ENCODE peak calls at places on chromosome 11, in six cellular contexts. A is IMR-90, F is H9, E is neuronal stem cell, D is H1, X is trophoblast cell. M is an unnamed sample.
A peak's percentile ranks its signal among the peaks of the same experiment; 100 is the strongest.

GRCh38 chr11:128496684-128497056 is 90.7 kb downstream of the ETS1 start:
- DNase-seq in X (no peak), F (no peak), D (no peak), A (no peak), E (no peak), M (no peak)

GRCh38 chr11:11567862-11568650 is 53.7 kb downstream of the GALNT18 start:
- DNase-seq in F (no peak), X (no peak), D (no peak), A (peak; percentile 30), E (no peak), M (peak; percentile 15)

GRCh38 chr11:121153472-121153871 is 52.4 kb downstream of the TECTA start:
- DNase-seq in X (no peak), A (no peak), F (no peak), D (no peak), E (no peak), M (no peak)

GRCh38 chr11:113365895-113366294 is 21.7 kb upstream of the ANKK1 start:
- DNase-seq in X (no peak), A (no peak), F (no peak), D (no peak), E (no peak), M (no peak)

GRCh38 chr11:91922846-91923245 is 301.8 kb upstream of the FAT3 start:
- DNase-seq in X (no peak), D (no peak), E (no peak), A (no peak), F (no peak), M (no peak)

GRCh38 chr11:62552465-62552782 is 5.8 kb upstream of the AHNAK start:
- DNase-seq in D (no peak), A (peak; percentile 60), X (no peak), F (no peak), E (no peak), M (peak; percentile 76)

GRCh38 chr11:118434553-118435232 is 1.6 kb upstream of the KMT2A start:
- DNase-seq in F (peak; percentile 74), A (peak; percentile 40), D (no peak), E (peak; percentile 71), X (no peak), M (peak; percentile 70)

GRCh38 chr11:76120513-76121081 is 85.7 kb downstream of the WNT11 start:
- DNase-seq in A (peak; percentile 29), E (peak; percentile 32), D (peak; percentile 15), F (peak; percentile 46), X (no peak), M (peak; percentile 34)

GRCh38 chr11:133029096-133029495 is 503.2 kb downstream of the OPCML start:
- DNase-seq in E (no peak), X (no peak), D (no peak), F (no peak), A (no peak), M (no peak)

GRCh38 chr11:73175551-73176144 is 33.5 kb upstream of the FCHSD2 start:
- DNase-seq in A (no peak), D (no peak), F (no peak), E (no peak), X (no peak), M (no peak)
- H2AFZ ChIP-seq in A (peak overlapping the region; percentile 16), D (no peak overlapping the region), F (no peak overlapping the region), E (peak overlapping the region; percentile 22), X (no peak overlapping the region), M (no peak overlapping the region)

GRCh38 chr11:93922830-93923229 is 72.4 kb upstream of the VSTM5 start:
- DNase-seq in E (no peak), F (no peak), D (no peak), X (no peak), A (no peak), M (no peak)
- H3K18ac ChIP-seq in E (no peak overlapping the region), F (no peak overlapping the region), D (no peak overlapping the region), X (no peak overlapping the region), A (no peak overlapping the region), M (no peak overlapping the region)

GRCh38 chr11:64776425-64776824 is 1.9 kb downstream of the SF1 start:
- DNase-seq in X (no peak), E (no peak), F (no peak), D (no peak), A (no peak), M (no peak)

GRCh38 chr11:64778223-64778472 is 194 bp downstream of the SF1 start:
- DNase-seq in F (no peak), E (no peak), A (no peak), D (no peak), X (no peak), M (no peak)

GRCh38 chr11:64776875-64777274 is 1.5 kb downstream of the SF1 start:
- DNase-seq in E (no peak), D (no peak), X (no peak), F (no peak), A (no peak), M (no peak)

GRCh38 chr11:64777449-64778222 is 706 bp downstream of the SF1 start:
- DNase-seq in X (peak; percentile 61), D (no peak), F (peak; percentile 72), A (peak; percentile 75), E (peak; percentile 80), M (peak; percentile 84)

GRCh38 chr11:64778473-64779298 is at the start of gene SF1:
- DNase-seq in D (peak; percentile 99), X (peak; percentile 100), E (peak; percentile 100), A (peak; percentile 100), F (peak; percentile 99), M (peak; percentile 100)
- H2BK120ac ChIP-seq in D (no peak within 1 kb of the TSS), X (peak within 1 kb of the TSS; percentile 86), E (peak within 1 kb of the TSS; percentile 98), A (peak within 1 kb of the TSS; percentile 13), F (no peak within 1 kb of the TSS), M (peak within 1 kb of the TSS; percentile 88)

GRCh38 chr11:69983571-69983877 is 94.6 kb upstream of the ANO1 start:
- DNase-seq in F (no peak), X (no peak), E (no peak), D (no peak), A (no peak), M (no peak)

GRCh38 chr11:69985654-69986420 is 92.3 kb upstream of the ANO1 start:
- DNase-seq in D (no peak), A (no peak), F (no peak), X (no peak), E (no peak), M (no peak)

GRCh38 chr11:69985331-69985653 is 92.8 kb upstream of the ANO1 start:
- DNase-seq in X (no peak), A (no peak), D (no peak), E (no peak), F (no peak), M (no peak)

GRCh38 chr11:69983897-69984438 is 94.1 kb upstream of the ANO1 start:
- DNase-seq in E (no peak), X (no peak), D (no peak), F (no peak), A (peak; percentile 37), M (no peak)

GRCh38 chr11:69984457-69985261 is 93.5 kb upstream of the ANO1 start:
- DNase-seq in X (no peak), E (no peak), F (peak; percentile 84), A (no peak), D (no peak), M (peak; percentile 18)
- H2AFZ ChIP-seq in X (no peak overlapping the region), E (no peak overlapping the region), F (no peak overlapping the region), A (peak overlapping the region; percentile 81), D (no peak overlapping the region), M (no peak overlapping the region)

DNA sequence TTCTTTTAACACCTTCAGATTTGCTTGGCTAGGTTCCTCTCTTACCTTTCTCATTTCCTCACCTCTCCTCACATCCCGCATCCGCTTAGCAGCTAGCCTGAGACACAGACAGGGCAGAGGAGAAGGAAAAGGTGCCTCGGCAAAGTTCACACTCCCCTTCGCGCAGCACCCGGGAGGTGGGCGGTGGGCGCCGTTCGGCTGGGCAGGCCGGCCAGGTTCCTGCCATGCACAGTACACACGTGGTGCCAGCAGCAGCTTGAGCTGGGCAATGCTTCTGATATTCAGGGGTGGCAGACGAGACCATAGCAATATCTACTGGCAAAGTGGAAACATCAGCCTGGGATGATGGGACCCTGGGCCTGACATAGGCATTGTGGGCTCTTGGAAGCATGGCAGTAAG is 3.3 kb downstream of the NTM start:
- DNase-seq in X (no peak), D (no peak), E (no peak), A (no peak), F (no peak), M (no peak)
- H3K18ac ChIP-seq in X (no peak overlapping the region), D (no peak overlapping the region), E (peak overlapping the region; percentile 31), A (no peak overlapping the region), F (no peak overlapping the region), M (no peak overlapping the region)

GRCh38 chr11:9568854-9569587 is 4.4 kb upstream of the WEE1 start:
- DNase-seq in E (no peak), X (peak; percentile 92), D (no peak), F (peak; percentile 71), A (peak; percentile 89), M (peak; percentile 99)

GRCh38 chr11:9569588-9570164 is 3.8 kb upstream of the WEE1 start:
- DNase-seq in X (no peak), E (no peak), A (no peak), D (no peak), F (no peak), M (no peak)

GRCh38 chr11:9567401-9567800 is 6.1 kb upstream of the WEE1 start:
- DNase-seq in D (no peak), A (no peak), F (no peak), E (no peak), X (peak; percentile 82), M (no peak)

GRCh38 chr11:9566561-9567063 is 6.9 kb upstream of the WEE1 start:
- DNase-seq in D (no peak), X (peak; percentile 66), E (no peak), A (peak; percentile 88), F (no peak), M (peak; percentile 95)

GRCh38 chr11:9568161-9568853 is 5.2 kb upstream of the WEE1 start:
- DNase-seq in X (no peak), E (no peak), D (no peak), A (peak; percentile 28), F (no peak), M (no peak)
- H2BK120ac ChIP-seq in X (peak overlapping the region; percentile 92), E (no peak overlapping the region), D (no peak overlapping the region), A (peak overlapping the region; percentile 93), F (peak overlapping the region; percentile 92), M (no peak overlapping the region)

GRCh38 chr11:102553835-102554282 is 23.3 kb upstream of the MMP7 start:
- DNase-seq in F (no peak), D (no peak), X (no peak), E (no peak), A (no peak), M (no peak)

GRCh38 chr11:102551188-102551781 is 20.7 kb upstream of the MMP7 start:
- DNase-seq in D (no peak), A (no peak), X (no peak), E (no peak), F (no peak), M (no peak)

GRCh38 chr11:102552020-102552419 is 21.5 kb upstream of the MMP7 start:
- DNase-seq in X (no peak), E (no peak), A (no peak), F (no peak), D (no peak), M (no peak)

GRCh38 chr11:102555091-102555490 is 24.5 kb upstream of the MMP7 start:
- DNase-seq in X (no peak), D (no peak), F (no peak), E (no peak), A (no peak), M (no peak)

GRCh38 chr11:102552447-102553200 is 22.1 kb upstream of the MMP7 start:
- DNase-seq in D (no peak), F (no peak), A (peak; percentile 65), X (no peak), E (no peak), M (no peak)
- H2AFZ ChIP-seq in D (peak overlapping the region; percentile 67), F (no peak overlapping the region), A (peak overlapping the region; percentile 75), X (no peak overlapping the region), E (no peak overlapping the region), M (no peak overlapping the region)